ENCODE peak calls at places on chromosomes 2 and 18, in eight cellular contexts. K is HepG2, J is hepatocyte, D is fibroblast of lung, F is astrocyte, S is neural progenitor cell, U is endothelial cell of umbilical vein, M is PC-9. B is an unnamed sample.

GRCh38 chr2:239824051-239824694 is 201.0 kb downstream of the NDUFA10 start:
- DNase-seq in K (peak; percentile 66), J (peak; percentile 73), D (no peak), F (no peak), S (peak; percentile 70), U (no peak), M (peak; percentile 74), B (peak; percentile 4)

GRCh38 chr2:66701656-66702055 is 266.7 kb downstream of the MEIS1 start:
- DNase-seq in K (no peak), J (no peak), D (no peak), F (no peak), S (no peak), U (no peak), M (no peak), B (no peak)

GRCh38 chr2:132593171-132593570 is 76.8 kb downstream of the LYPD1 start:
- DNase-seq in K (no peak), J (peak; percentile 28), D (no peak), F (peak; percentile 65), S (no peak), U (no peak), M (peak; percentile 37), B (no peak)

GRCh38 chr2:16404551-16405300 is 260.9 kb downstream of the CYRIA start:
- DNase-seq in K (no peak), J (peak; percentile 20), D (no peak), F (no peak), S (no peak), U (no peak), M (no peak), B (no peak)

GRCh38 chr18:60060578-60060977 is 160.8 kb downstream of the PMAIP1 start:
- DNase-seq in K (no peak), J (no peak), D (no peak), F (peak; percentile 24), S (no peak), U (no peak), M (no peak), B (no peak)

GRCh38 chr2:98269274-98269673 is 77.0 kb upstream of the CNGA3 start:
- DNase-seq in K (peak; percentile 44), J (peak; percentile 72), D (peak; percentile 71), F (peak; percentile 21), S (peak; percentile 66), U (peak; percentile 27), M (no peak), B (peak; percentile 62)

GRCh38 chr2:223674998-223675609 is 72.9 kb upstream of the SCG2 start:
- DNase-seq in K (peak; percentile 30), J (peak; percentile 31), D (peak; percentile 65), F (peak; percentile 8), S (peak; percentile 19), U (peak; percentile 69), M (peak; percentile 50), B (peak; percentile 15)

GRCh38 chr2:221444106-221444505 is 128.0 kb downstream of the EPHA4 start:
- DNase-seq in K (no peak), J (no peak), D (peak; percentile 66), F (peak; percentile 89), S (no peak), U (peak; percentile 92), M (peak; percentile 97), B (no peak)

GRCh38 chr2:51301376-51301775 is 269.4 kb upstream of the NRXN1 start:
- DNase-seq in K (no peak), J (no peak), D (no peak), F (no peak), S (no peak), U (no peak), M (no peak), B (no peak)

GRCh38 chr2:216618785-216619184 is 14.4 kb upstream of the IGFBP2 start:
- DNase-seq in K (no peak), J (no peak), D (no peak), F (no peak), S (peak; percentile 31), U (no peak), M (no peak), B (no peak)

GRCh38 chr2:79585701-79586428 is 73.0 kb downstream of the CTNNA2 start:
- DNase-seq in K (no peak), J (no peak), D (no peak), F (peak; percentile 88), S (no peak), U (no peak), M (no peak), B (no peak)

GRCh38 chr2:118474151-118474561 is 373.3 kb downstream of the EN1 start:
- DNase-seq in K (no peak), J (no peak), D (no peak), F (no peak), S (peak; percentile 52), U (no peak), M (no peak), B (no peak)

GRCh38 chr2:12514631-12515437 is 201.9 kb upstream of the TRIB2 start:
- DNase-seq in K (peak; percentile 86), J (peak; percentile 35), D (no peak), F (no peak), S (no peak), U (no peak), M (no peak), B (no peak)

GRCh38 chr2:19898592-19899329 is 3.0 kb downstream of the TTC32 start:
- DNase-seq in K (no peak), J (no peak), D (no peak), F (no peak), S (no peak), U (no peak), M (no peak), B (no peak)
- H3K27ac ChIP-seq in K (no peak overlapping the region), J (no peak overlapping the region), D (no peak overlapping the region), F (no peak overlapping the region), S (no peak overlapping the region), U (no peak overlapping the region), M (no peak overlapping the region), B (no peak overlapping the region)

DNA sequence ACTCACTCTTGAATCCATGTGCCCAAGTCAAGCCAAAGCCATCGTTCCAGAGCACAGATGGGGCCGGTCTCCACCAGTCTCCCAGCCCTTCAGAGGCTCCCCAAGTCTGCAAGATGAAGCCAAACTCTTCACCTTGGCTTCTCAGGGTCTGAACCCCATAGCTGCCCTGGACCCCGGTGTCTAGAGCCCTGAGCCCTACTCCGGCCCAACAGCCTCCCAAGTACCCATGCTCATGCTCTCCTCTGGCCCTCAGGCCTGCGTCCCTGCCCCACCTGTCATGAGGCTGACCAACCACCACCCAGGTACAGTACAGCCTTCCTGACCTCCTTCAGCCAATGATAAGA is 46.0 kb downstream of the ZNF516 start:
- DNase-seq in K (no peak), J (no peak), D (no peak), F (no peak), S (no peak), U (no peak), M (no peak), B (no peak)
- H3K79me2 ChIP-seq in K (peaks cover 96% of the 10 kb centered on the region), J (peaks cover 100% of the 10 kb centered on the region), D (peaks cover 78% of the 10 kb centered on the region), F (peaks cover 90% of the 10 kb centered on the region), S (peaks cover 100% of the 10 kb centered on the region), U (peaks cover 8% of the 10 kb centered on the region), M (peaks cover 48% of the 10 kb centered on the region), B (peaks cover 84% of the 10 kb centered on the region)

GRCh38 chr18:63508634-63509033 is 31.9 kb downstream of the SERPINB5 start:
- DNase-seq in K (no peak), J (no peak), D (no peak), F (no peak), S (no peak), U (no peak), M (peak; percentile 50), B (no peak)

GRCh38 chr18:63514326-63514725 is 27.8 kb upstream of the SERPINB12 start:
- DNase-seq in K (no peak), J (no peak), D (no peak), F (no peak), S (no peak), U (no peak), M (no peak), B (no peak)

GRCh38 chr18:63515279-63515678 is 26.9 kb upstream of the SERPINB12 start:
- DNase-seq in K (no peak), J (no peak), D (no peak), F (no peak), S (peak; percentile 28), U (no peak), M (no peak), B (no peak)

GRCh38 chr18:63515799-63516198 is 26.4 kb upstream of the SERPINB12 start:
- DNase-seq in K (no peak), J (no peak), D (no peak), F (no peak), S (no peak), U (no peak), M (no peak), B (no peak)

DNA sequence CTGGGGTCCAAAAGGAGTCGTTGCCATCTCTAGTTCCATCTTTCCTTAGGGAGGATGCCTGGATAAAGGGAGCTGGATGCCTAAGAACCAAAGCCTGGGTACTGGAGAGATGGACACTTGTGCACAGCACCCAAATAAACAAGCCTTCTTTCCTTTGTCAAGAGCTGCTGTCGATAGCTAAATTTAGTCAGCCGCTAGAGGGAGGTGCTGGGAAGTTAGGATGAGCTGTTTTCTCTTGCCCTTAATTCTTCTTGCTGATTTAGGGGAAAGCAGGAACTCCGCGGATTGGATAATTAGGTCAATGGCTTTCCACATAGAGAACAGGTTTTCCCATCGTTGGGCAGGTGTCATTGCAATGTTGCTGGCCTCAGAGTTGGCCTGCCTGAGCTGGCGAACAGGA is 30.9 kb upstream of the SERPINB12 start:
- DNase-seq in K (peak; percentile 37), J (peak; percentile 55), D (peak; percentile 54), F (peak; percentile 26), S (peak; percentile 76), U (peak; percentile 33), M (peak; percentile 63), B (peak; percentile 7)
- H2AFZ ChIP-seq in K (no peak overlapping the region), J (no peak overlapping the region), D (no peak overlapping the region), F (no peak overlapping the region), S (peak overlapping the region; percentile 63), U (no peak overlapping the region), M (no peak overlapping the region), B (no peak overlapping the region)

GRCh38 chr2:15145046-15145817 is 415.9 kb downstream of the NBAS start:
- DNase-seq in K (no peak), J (no peak), D (no peak), F (no peak), S (no peak), U (no peak), M (no peak), B (no peak)

GRCh38 chr2:15145919-15146318 is 415.2 kb downstream of the NBAS start:
- DNase-seq in K (no peak), J (no peak), D (no peak), F (no peak), S (no peak), U (no peak), M (no peak), B (no peak)

GRCh38 chr2:15146960-15147359 is 414.2 kb downstream of the NBAS start:
- DNase-seq in K (no peak), J (no peak), D (no peak), F (no peak), S (no peak), U (no peak), M (no peak), B (no peak)

GRCh38 chr2:15141211-15141610 is 419.9 kb downstream of the NBAS start:
- DNase-seq in K (no peak), J (no peak), D (no peak), F (no peak), S (no peak), U (no peak), M (no peak), B (peak; percentile 21)

DNA sequence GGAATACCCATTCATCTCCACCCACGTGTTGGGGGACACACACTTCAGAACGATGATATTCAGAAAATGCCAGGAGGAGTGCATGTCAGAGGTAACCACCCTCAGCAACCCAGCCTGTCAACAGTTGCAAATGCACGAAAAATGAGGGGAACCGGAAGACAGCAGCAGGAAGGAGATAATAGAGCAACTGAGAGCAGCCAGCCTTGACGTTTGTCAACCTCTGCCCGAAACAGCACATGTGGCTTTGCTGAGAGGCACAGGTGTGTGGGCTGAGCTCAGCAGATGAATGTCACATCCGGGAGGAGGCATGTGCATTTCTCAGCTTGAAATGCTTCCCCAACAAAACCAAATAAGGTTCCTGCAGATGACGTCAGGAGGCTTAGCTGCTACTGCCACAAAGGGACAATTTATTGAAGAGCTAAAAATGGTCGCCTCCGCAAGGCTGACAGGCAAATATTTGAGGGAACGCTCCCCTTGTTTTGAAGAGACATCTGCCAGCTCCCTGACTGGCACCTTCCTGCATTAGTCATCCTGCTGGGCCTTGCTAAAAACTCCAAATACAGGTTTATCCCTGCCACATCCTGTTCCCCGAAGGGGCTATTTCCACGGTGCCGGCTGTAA is 419.0 kb downstream of the NBAS start:
- DNase-seq in K (peak; percentile 18), J (no peak), D (peak; percentile 4), F (no peak), S (no peak), U (no peak), M (no peak), B (peak; percentile 98)
- H3K27ac ChIP-seq in K (no peak overlapping the region), J (no peak overlapping the region), D (no peak overlapping the region), F (no peak overlapping the region), S (no peak overlapping the region), U (no peak overlapping the region), M (no peak overlapping the region), B (peak overlapping the region; percentile 81)

B was measured in OCI-LY7.